ENCODE peak calls at places on chromosomes 12 and 14, in six cellular contexts. One of them, this sample, is unnamed.

GRCh38 chr14:73369433-73369832 is 88.9 kb downstream of the NUMB start:
- DNase-seq in breast epithelium: no peak
- DNase-seq in stomach: no peak
- DNase-seq in GM12892: no peak
- DNase-seq in lower leg skin: no peak
- DNase-seq in uterus: no peak
- DNase-seq in this sample: no peak

GRCh38 chr12:114764516-114764915 is 80.5 kb upstream of the TBX3 start:
- DNase-seq in GM12892: no peak
- DNase-seq in lower leg skin: no peak
- DNase-seq in uterus: no peak
- DNase-seq in stomach: no peak
- DNase-seq in breast epithelium: no peak
- DNase-seq in this sample: no peak

GRCh38 chr14:80055912-80056801 is 155.1 kb downstream of the DIO2 start:
- DNase-seq in GM12892: no peak
- DNase-seq in breast epithelium: no peak
- DNase-seq in uterus: no peak
- DNase-seq in stomach: peak; percentile 27
- DNase-seq in lower leg skin: no peak
- DNase-seq in this sample: no peak

GRCh38 chr12:60832300-60832699 is 1236.5 kb downstream of the SLC16A7 start:
- DNase-seq in breast epithelium: no peak
- DNase-seq in lower leg skin: no peak
- DNase-seq in uterus: no peak
- DNase-seq in GM12892: no peak
- DNase-seq in stomach: no peak
- DNase-seq in this sample: no peak

GRCh38 chr12:98373019-98373554 is 142.3 kb upstream of the TMPO start:
- DNase-seq in uterus: no peak
- DNase-seq in breast epithelium: no peak
- DNase-seq in lower leg skin: no peak
- DNase-seq in GM12892: no peak
- DNase-seq in stomach: no peak
- DNase-seq in this sample: no peak

GRCh38 chr12:96241484-96242256 is 47.5 kb downstream of the ELK3 start:
- DNase-seq in GM12892: no peak
- DNase-seq in uterus: peak; percentile 75
- DNase-seq in stomach: no peak
- DNase-seq in lower leg skin: peak; percentile 86
- DNase-seq in breast epithelium: no peak
- DNase-seq in this sample: no peak

GRCh38 chr12:46457958-46458357 is 85.4 kb upstream of the SLC38A2 start:
- DNase-seq in lower leg skin: no peak
- DNase-seq in breast epithelium: no peak
- DNase-seq in GM12892: no peak
- DNase-seq in stomach: no peak
- DNase-seq in uterus: no peak
- DNase-seq in this sample: no peak

GRCh38 chr14:37973031-37973908 is 234.4 kb upstream of the SSTR1 start:
- DNase-seq in stomach: no peak
- DNase-seq in GM12892: no peak
- DNase-seq in uterus: no peak
- DNase-seq in breast epithelium: no peak
- DNase-seq in lower leg skin: no peak
- DNase-seq in this sample: no peak

GRCh38 chr12:78795934-78796445 is 68.6 kb upstream of the SYT1 start:
- DNase-seq in uterus: no peak
- DNase-seq in breast epithelium: no peak
- DNase-seq in GM12892: no peak
- DNase-seq in stomach: no peak
- DNase-seq in lower leg skin: no peak
- DNase-seq in this sample: no peak

GRCh38 chr12:4274960-4275868 is 1.7 kb downstream of the CCND2 start:
- DNase-seq in breast epithelium: no peak
- DNase-seq in lower leg skin: peak; percentile 84
- DNase-seq in uterus: peak; percentile 36
- DNase-seq in GM12892: no peak
- DNase-seq in stomach: no peak
- DNase-seq in this sample: no peak

GRCh38 chr12:118033331-118033730 is 16.8 kb downstream of the RFC5 start:
- DNase-seq in GM12892: no peak
- DNase-seq in lower leg skin: no peak
- DNase-seq in stomach: no peak
- DNase-seq in uterus: no peak
- DNase-seq in breast epithelium: no peak
- DNase-seq in this sample: no peak

GRCh38 chr12:74337951-74338350 is 199.7 kb upstream of the ATXN7L3B start:
- DNase-seq in stomach: no peak
- DNase-seq in lower leg skin: no peak
- DNase-seq in GM12892: no peak
- DNase-seq in breast epithelium: no peak
- DNase-seq in uterus: no peak
- DNase-seq in this sample: peak; percentile 2

GRCh38 chr14:102907980-102908730 is 14.3 kb upstream of the AMN start:
- DNase-seq in lower leg skin: peak; percentile 85
- DNase-seq in stomach: no peak
- DNase-seq in GM12892: no peak
- DNase-seq in breast epithelium: no peak
- DNase-seq in uterus: no peak
- DNase-seq in this sample: no peak

GRCh38 chr12:91196436-91196835 is 13.8 kb upstream of the DCN start:
- DNase-seq in stomach: no peak
- DNase-seq in breast epithelium: no peak
- DNase-seq in uterus: no peak
- DNase-seq in GM12892: no peak
- DNase-seq in lower leg skin: no peak
- DNase-seq in this sample: no peak

GRCh38 chr12:41103614-41104013 is 84.5 kb upstream of the PDZRN4 start:
- DNase-seq in GM12892: no peak
- DNase-seq in lower leg skin: no peak
- DNase-seq in breast epithelium: no peak
- DNase-seq in uterus: no peak
- DNase-seq in stomach: no peak
- DNase-seq in this sample: no peak

GRCh38 chr12:41604830-41605229 is 416.7 kb downstream of the PDZRN4 start:
- DNase-seq in lower leg skin: no peak
- DNase-seq in stomach: no peak
- DNase-seq in uterus: no peak
- DNase-seq in breast epithelium: no peak
- DNase-seq in GM12892: no peak
- DNase-seq in this sample: no peak

GRCh38 chr14:96281486-96281885 is 25.5 kb downstream of the BDKRB1 start:
- DNase-seq in GM12892: no peak
- DNase-seq in uterus: no peak
- DNase-seq in lower leg skin: no peak
- DNase-seq in stomach: no peak
- DNase-seq in breast epithelium: no peak
- DNase-seq in this sample: no peak

GRCh38 chr14:100221419-100222218 is 17.3 kb upstream of the YY1 start:
- DNase-seq in stomach: peak; percentile 79
- DNase-seq in GM12892: peak; percentile 45
- DNase-seq in uterus: no peak
- DNase-seq in lower leg skin: peak; percentile 87
- DNase-seq in breast epithelium: no peak
- DNase-seq in this sample: no peak
- TF ChIP-seq POLR2A in stomach: no peak
- TF ChIP-seq POLR2A in GM12892: peak; percentile 34
- TF ChIP-seq POLR2A in uterus: no peak
- TF ChIP-seq POLR2A in lower leg skin: no peak
- TF ChIP-seq POLR2A in breast epithelium: no peak
- TF ChIP-seq POLR2A in this sample: no peak

DNA sequence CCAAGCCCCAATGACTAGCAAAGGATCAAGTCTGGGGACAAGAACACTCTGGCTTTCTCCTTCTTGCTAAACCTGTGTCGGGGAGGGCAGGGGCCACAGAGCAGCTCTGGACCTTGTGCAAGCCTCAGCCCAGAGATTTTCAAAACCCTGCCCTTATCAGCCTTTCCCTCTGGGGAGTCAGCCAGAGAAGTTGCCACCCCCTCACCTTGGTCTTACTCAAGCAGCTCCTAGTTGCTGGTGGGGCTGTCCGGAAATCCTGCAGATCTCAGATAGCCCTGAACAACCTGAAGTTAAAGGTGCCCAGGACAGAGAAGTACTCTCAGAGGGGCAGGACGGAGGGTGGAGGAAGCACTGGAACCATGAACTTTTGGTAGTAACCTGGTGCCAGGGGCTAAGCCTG is 1.1 kb downstream of the HVCN1 start:
- DNase-seq in GM12892: no peak
- DNase-seq in breast epithelium: no peak
- DNase-seq in uterus: no peak
- DNase-seq in lower leg skin: no peak
- DNase-seq in stomach: no peak
- DNase-seq in this sample: no peak
- TF ChIP-seq POLR2A in GM12892: no peak
- TF ChIP-seq POLR2A in breast epithelium: no peak
- TF ChIP-seq POLR2A in uterus: no peak
- TF ChIP-seq POLR2A in lower leg skin: no peak
- TF ChIP-seq POLR2A in stomach: no peak
- TF ChIP-seq POLR2A in this sample: no peak

GRCh38 chr14:77058082-77058481 is 29.6 kb upstream of the IRF2BPL start:
- DNase-seq in GM12892: no peak
- DNase-seq in stomach: no peak
- DNase-seq in breast epithelium: no peak
- DNase-seq in lower leg skin: no peak
- DNase-seq in uterus: no peak
- DNase-seq in this sample: no peak

GRCh38 chr14:77055981-77056380 is 27.5 kb upstream of the IRF2BPL start:
- DNase-seq in uterus: no peak
- DNase-seq in GM12892: no peak
- DNase-seq in stomach: no peak
- DNase-seq in breast epithelium: no peak
- DNase-seq in lower leg skin: no peak
- DNase-seq in this sample: no peak

GRCh38 chr14:77052281-77053044 is 24.0 kb upstream of the IRF2BPL start:
- DNase-seq in lower leg skin: no peak
- DNase-seq in stomach: no peak
- DNase-seq in GM12892: no peak
- DNase-seq in breast epithelium: no peak
- DNase-seq in uterus: no peak
- DNase-seq in this sample: no peak

GRCh38 chr14:77051101-77051500 is 22.6 kb upstream of the IRF2BPL start:
- DNase-seq in lower leg skin: peak; percentile 93
- DNase-seq in breast epithelium: no peak
- DNase-seq in GM12892: no peak
- DNase-seq in stomach: peak; percentile 60
- DNase-seq in uterus: peak; percentile 34
- DNase-seq in this sample: no peak

GRCh38 chr14:77053046-77053841 is 24.7 kb upstream of the IRF2BPL start:
- DNase-seq in lower leg skin: no peak
- DNase-seq in breast epithelium: no peak
- DNase-seq in uterus: peak; percentile 77
- DNase-seq in stomach: peak; percentile 64
- DNase-seq in GM12892: peak; percentile 83
- DNase-seq in this sample: no peak
- TF ChIP-seq POLR2A in lower leg skin: no peak
- TF ChIP-seq POLR2A in breast epithelium: no peak
- TF ChIP-seq POLR2A in uterus: no peak
- TF ChIP-seq POLR2A in stomach: no peak
- TF ChIP-seq POLR2A in GM12892: no peak
- TF ChIP-seq POLR2A in this sample: no peak

GRCh38 chr14:84785997-84786396 is 743.9 kb upstream of the FLRT2 start:
- DNase-seq in uterus: no peak
- DNase-seq in lower leg skin: no peak
- DNase-seq in breast epithelium: no peak
- DNase-seq in stomach: no peak
- DNase-seq in GM12892: no peak
- DNase-seq in this sample: no peak

GRCh38 chr14:84792722-84793410 is 737.1 kb upstream of the FLRT2 start:
- DNase-seq in uterus: no peak
- DNase-seq in lower leg skin: no peak
- DNase-seq in breast epithelium: no peak
- DNase-seq in stomach: no peak
- DNase-seq in GM12892: no peak
- DNase-seq in this sample: no peak

GRCh38 chr14:84789012-84789411 is 740.9 kb upstream of the FLRT2 start:
- DNase-seq in GM12892: no peak
- DNase-seq in stomach: no peak
- DNase-seq in uterus: no peak
- DNase-seq in lower leg skin: no peak
- DNase-seq in breast epithelium: no peak
- DNase-seq in this sample: no peak
- TF ChIP-seq POLR2A in GM12892: no peak
- TF ChIP-seq POLR2A in stomach: no peak
- TF ChIP-seq POLR2A in uterus: no peak
- TF ChIP-seq POLR2A in lower leg skin: no peak
- TF ChIP-seq POLR2A in breast epithelium: no peak
- TF ChIP-seq POLR2A in this sample: no peak

GRCh38 chr12:123364532-123365140 is at the start of gene SBNO1:
- DNase-seq in GM12892: peak; percentile 74
- DNase-seq in breast epithelium: peak; percentile 90
- DNase-seq in uterus: peak; percentile 94
- DNase-seq in stomach: peak; percentile 92
- DNase-seq in lower leg skin: peak; percentile 98
- DNase-seq in this sample: peak; percentile 73

GRCh38 chr12:123367511-123367910 is 2.9 kb upstream of the SBNO1 start:
- DNase-seq in breast epithelium: no peak
- DNase-seq in uterus: no peak
- DNase-seq in GM12892: no peak
- DNase-seq in stomach: no peak
- DNase-seq in lower leg skin: no peak
- DNase-seq in this sample: no peak

GRCh38 chr12:123363385-123363742 is 1.3 kb downstream of the SBNO1 start:
- DNase-seq in GM12892: peak; percentile 14
- DNase-seq in uterus: no peak
- DNase-seq in stomach: no peak
- DNase-seq in lower leg skin: no peak
- DNase-seq in breast epithelium: no peak
- DNase-seq in this sample: no peak

GRCh38 chr12:123365141-123365917 is 682 bp upstream of the SBNO1 start:
- DNase-seq in breast epithelium: peak; percentile 99
- DNase-seq in stomach: peak; percentile 99
- DNase-seq in uterus: peak; percentile 99
- DNase-seq in GM12892: peak; percentile 92
- DNase-seq in lower leg skin: peak; percentile 99
- DNase-seq in this sample: peak; percentile 97

DNA sequence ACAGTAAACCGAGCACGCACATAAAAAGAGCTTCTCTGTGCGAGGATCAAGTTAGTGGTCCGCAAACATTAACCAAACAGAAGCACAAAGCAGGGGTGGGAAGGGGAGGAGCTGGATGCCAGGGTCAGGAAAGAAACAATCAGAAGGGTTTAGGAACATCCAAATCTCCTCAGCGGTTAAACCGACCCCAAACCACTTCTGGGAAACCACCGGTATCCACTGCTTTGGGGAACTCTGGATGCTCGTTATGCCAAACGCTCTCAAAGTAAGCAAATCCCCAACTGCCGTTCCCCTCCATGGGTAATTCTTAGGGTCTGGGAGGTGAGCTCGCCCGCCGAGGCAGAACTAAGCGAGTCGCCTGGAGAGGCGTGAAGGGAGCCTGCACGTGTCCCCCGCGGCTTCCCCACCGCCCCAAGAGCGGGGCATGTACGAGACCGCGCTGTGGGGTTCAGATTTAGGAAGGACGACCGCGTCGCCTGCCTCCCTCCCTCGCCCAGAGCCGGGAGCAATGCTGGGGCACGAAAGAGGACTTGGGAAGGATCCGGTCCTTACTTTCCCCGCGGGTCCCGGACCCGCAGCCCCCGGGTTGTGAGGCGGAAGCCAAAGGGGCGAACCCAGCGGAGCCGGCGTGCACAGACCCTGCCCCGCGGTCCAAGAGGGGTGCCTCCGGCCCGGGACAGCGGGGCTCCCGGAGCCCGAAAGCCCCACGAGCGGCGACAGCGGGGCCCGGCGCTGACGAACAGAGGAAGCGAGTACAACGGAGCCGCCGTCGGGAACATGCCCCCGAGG is 710 bp downstream of the SBNO1 start:
- DNase-seq in lower leg skin: peak; percentile 89
- DNase-seq in breast epithelium: no peak
- DNase-seq in uterus: no peak
- DNase-seq in stomach: peak; percentile 27
- DNase-seq in GM12892: peak; percentile 27
- DNase-seq in this sample: peak; percentile 26
- TF ChIP-seq POLR2A in lower leg skin: no peak
- TF ChIP-seq POLR2A in breast epithelium: no peak
- TF ChIP-seq POLR2A in uterus: no peak
- TF ChIP-seq POLR2A in stomach: no peak
- TF ChIP-seq POLR2A in GM12892: no peak
- TF ChIP-seq POLR2A in this sample: no peak

This sample was measured in H54.